ENCODE peak calls at places on chromosome 9, in ten cellular contexts. Q is A673, E is HepG2, L is neural progenitor cell, Y is cardiac muscle cell, V is gastrocnemius medialis, N is heart left ventricle, A is GM23338, P is pancreas, C is breast epithelium. T is an unnamed sample.

GRCh38 chr9:136619742-136620440 is 42.8 kb upstream of the EGFL7 start:
- DNase-seq in C (peak; percentile 42), A (no peak), L (no peak), V (peak; percentile 54), N (no peak), Y (peak; percentile 65), Q (no peak), E (peak; percentile 65), P (no peak), T (no peak)

GRCh38 chr9:122053951-122054350 is 39.2 kb downstream of the TTLL11 start:
- DNase-seq in P (no peak), A (no peak), L (no peak), C (no peak), N (no peak), Q (peak; percentile 66), V (no peak), E (no peak), Y (no peak), T (no peak)

GRCh38 chr9:34381323-34381722 is 4.6 kb upstream of the MYORG start:
- DNase-seq in A (peak; percentile 82), E (no peak), Q (no peak), V (no peak), Y (no peak), C (no peak), P (no peak), N (peak; percentile 37), L (peak; percentile 34), T (peak; percentile 75)

GRCh38 chr9:98811051-98811650 is 3.7 kb downstream of the GALNT12 start:
- DNase-seq in N (no peak), V (no peak), A (no peak), Q (no peak), L (no peak), C (no peak), P (no peak), Y (peak; percentile 78), E (no peak), T (no peak)

GRCh38 chr9:36399980-36400331 is at the start of gene RNF38:
- DNase-seq in L (no peak), P (no peak), C (no peak), Q (no peak), N (no peak), E (no peak), Y (no peak), A (no peak), V (no peak), T (no peak)

GRCh38 chr9:61665829-61666228 is 476.0 kb downstream of the SPATA31A7 start:
- DNase-seq in A (no peak), V (no peak), P (no peak), Q (no peak), Y (no peak), L (no peak), E (no peak), N (no peak), C (no peak), T (no peak)

GRCh38 chr9:37997636-37998374 is 71.2 kb downstream of the SHB start:
- DNase-seq in A (no peak), E (no peak), V (no peak), L (peak; percentile 81), P (peak; percentile 54), N (no peak), C (no peak), Q (no peak), Y (no peak), T (no peak)

GRCh38 chr9:79046401-79046800 is 525.4 kb upstream of the TLE4 start:
- DNase-seq in A (no peak), Y (no peak), V (no peak), N (no peak), P (no peak), C (no peak), E (no peak), Q (no peak), L (no peak), T (no peak)

GRCh38 chr9:127930298-127931091 is at the start of gene PIP5KL1:
- DNase-seq in N (peak; percentile 85), Q (peak; percentile 82), V (peak; percentile 58), Y (peak; percentile 88), A (peak; percentile 96), E (peak; percentile 67), L (peak; percentile 96), P (peak; percentile 84), C (peak; percentile 65), T (peak; percentile 96)

GRCh38 chr9:131578778-131579504 is 33.6 kb downstream of the PRRT1B start:
- DNase-seq in L (no peak), Y (no peak), Q (no peak), C (no peak), E (no peak), V (no peak), A (no peak), P (no peak), N (no peak), T (peak; percentile 39)

DNA sequence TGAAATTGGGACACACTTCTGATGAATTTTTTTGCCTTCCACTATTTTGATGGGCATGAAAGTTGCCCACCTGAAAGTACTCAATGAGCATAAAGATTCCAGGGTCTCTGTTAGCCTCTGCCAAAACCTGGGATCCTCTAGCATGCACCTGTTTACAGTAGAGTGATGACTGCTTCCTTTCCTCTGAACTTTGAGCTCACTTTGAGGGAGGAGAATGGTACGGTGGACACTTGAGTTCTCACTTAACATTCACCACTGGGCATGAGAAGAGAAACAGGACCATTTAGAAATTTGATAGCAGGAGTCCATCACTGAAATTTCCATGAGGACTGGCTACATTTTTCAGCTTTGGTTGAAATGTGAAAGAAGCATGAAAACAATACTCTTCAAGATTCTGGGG is 374.8 kb downstream of the KDM4C start:
- DNase-seq in L (no peak), E (no peak), A (no peak), C (no peak), Q (no peak), N (no peak), Y (no peak), P (no peak), V (no peak), T (no peak)
- TF ChIP-seq CTCF in L (no peak), E (no peak), A (no peak), C (no peak), Q (no peak), N (no peak), Y (no peak), P (no peak), V (no peak), T (no peak)

GRCh38 chr9:14313378-14313940 is 482 bp downstream of the NFIB start:
- DNase-seq in Y (no peak), Q (no peak), N (peak; percentile 29), V (peak; percentile 72), P (peak; percentile 72), L (peak; percentile 56), C (no peak), A (peak; percentile 80), E (no peak), T (peak; percentile 84)
- H3K27ac ChIP-seq in Y (peak overlapping the region; percentile 57), Q (peak overlapping the region; percentile 74), N (peak overlapping the region; percentile 95), V (peak overlapping the region; percentile 92), P (peak overlapping the region; percentile 88), L (no peak overlapping the region), C (peak overlapping the region; percentile 96), A (peak overlapping the region; percentile 53), E (peak overlapping the region; percentile 87), T (peak overlapping the region; percentile 12)

GRCh38 chr9:16063241-16063591 is 510.4 kb downstream of the CCDC171 start:
- DNase-seq in A (no peak), V (no peak), E (no peak), Y (no peak), L (no peak), P (no peak), Q (no peak), C (no peak), N (no peak), T (no peak)
- TF ChIP-seq CTCF in A (no peak), V (no peak), E (no peak), Y (no peak), L (no peak), P (no peak), Q (no peak), C (no peak), N (no peak), T (no peak)

DNA sequence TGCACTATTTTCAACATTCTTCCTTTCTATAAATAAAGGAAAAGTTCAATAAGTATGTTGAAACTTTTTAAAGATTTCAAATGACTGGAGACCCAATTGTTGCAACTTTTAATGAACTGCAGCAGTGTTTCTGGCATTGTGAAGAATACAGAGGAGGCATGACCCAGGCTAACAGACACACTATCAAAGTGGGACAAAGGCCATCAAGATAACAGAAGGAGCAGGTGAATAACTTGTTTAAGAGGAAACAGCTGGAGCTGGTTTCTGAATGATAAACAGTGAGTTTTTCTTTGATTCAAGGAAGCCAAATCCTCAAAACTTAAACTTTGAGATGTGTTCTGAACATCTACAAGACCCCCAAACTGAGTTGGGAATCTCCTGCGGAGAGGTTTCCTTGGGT is 734.6 kb downstream of the TLR4 start:
- DNase-seq in Y (no peak), A (no peak), L (no peak), N (no peak), P (no peak), V (no peak), E (no peak), Q (no peak), C (no peak), T (no peak)
- H3K27ac ChIP-seq in Y (no peak overlapping the region), A (no peak overlapping the region), L (peak overlapping the region; percentile 72), N (no peak overlapping the region), P (no peak overlapping the region), V (no peak overlapping the region), E (no peak overlapping the region), Q (no peak overlapping the region), C (no peak overlapping the region), T (no peak overlapping the region)

DNA sequence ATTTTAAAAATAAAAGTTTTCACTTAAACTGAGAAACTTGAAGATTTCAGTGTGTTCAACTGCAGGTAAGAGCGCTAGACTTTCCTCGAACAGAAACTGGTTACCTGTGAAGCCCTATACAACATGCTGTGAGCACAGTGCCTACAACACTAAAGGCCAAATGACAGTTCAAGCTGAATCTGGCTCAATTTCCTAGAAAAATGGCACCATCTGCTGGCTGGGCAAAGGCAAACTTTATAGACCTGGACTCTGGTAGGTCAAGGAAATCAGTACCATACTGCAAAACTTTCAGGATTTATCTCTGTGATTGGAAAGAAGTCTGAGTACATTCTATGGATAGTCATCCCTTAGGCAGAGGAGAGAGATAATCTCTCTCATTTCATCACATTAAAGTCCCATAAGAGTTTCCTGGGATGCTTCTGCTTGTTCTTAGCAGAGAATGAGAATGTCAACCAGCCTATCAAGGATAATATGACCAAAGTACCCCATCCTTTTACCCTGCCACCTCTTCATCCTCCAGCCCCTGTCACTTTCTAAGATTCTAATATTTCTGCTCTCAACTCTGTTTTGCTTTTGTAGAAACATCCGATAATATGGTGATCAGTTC is 31.8 kb upstream of the FOXB2 start:
- DNase-seq in C (no peak), N (no peak), P (no peak), A (peak; percentile 88), E (peak; percentile 21), Q (peak; percentile 33), L (peak; percentile 74), V (no peak), Y (peak; percentile 67), T (peak; percentile 81)
- TF ChIP-seq CTCF in C (no peak), N (no peak), P (no peak), A (peak; percentile 93), E (peak; percentile 50), Q (peak; percentile 50), L (peak; percentile 72), V (peak; percentile 38), Y (peak; percentile 59), T (peak; percentile 86)